ENCODE peak calls at places on chromosomes 1 and 21, in six cellular contexts. X is mesenchymal stem cell, B is H9, R is neuronal stem cell, E is trophoblast cell, J is H1. C is an unnamed sample.

GRCh38 chr1:217048104-217048707 is 325.0 kb upstream of the ESRRG start:
- DNase-seq in X (no peak), B (peak), R (no peak), E (peak), J (peak), C (no peak)

GRCh38 chr1:51690285-51690961 is 73.5 kb downstream of the OSBPL9 start:
- DNase-seq in X (peak), B (no peak), R (no peak), E (peak), J (no peak), C (peak)

GRCh38 chr1:38929476-38929875 is 12.2 kb downstream of the RHBDL2 start:
- DNase-seq in X (no peak), B (peak), R (peak), E (no peak), J (peak), C (no peak)

GRCh38 chr1:27752372-27752771 is 20.6 kb upstream of the STX12 start:
- DNase-seq in X (peak), B (no peak), R (no peak), E (no peak), J (no peak), C (peak)

GRCh38 chr1:39895731-39896480 is 5.8 kb downstream of the MYCL start:
- DNase-seq in X (no peak), B (no peak), R (no peak), E (no peak), J (no peak), C (no peak)

GRCh38 chr1:156490401-156491032 is 10.1 kb downstream of the MEF2D start:
- DNase-seq in X (peak), B (peak), R (no peak), E (no peak), J (peak), C (no peak)

GRCh38 chr1:47763456-47764171 is 233.6 kb downstream of the TRABD2B start:
- DNase-seq in X (no peak), B (no peak), R (no peak), E (no peak), J (no peak), C (peak)

GRCh38 chr1:170893655-170894297 is 41.6 kb upstream of the MROH9 start:
- DNase-seq in X (no peak), B (no peak), R (no peak), E (no peak), J (no peak), C (no peak)

GRCh38 chr21:34093083-34093482 is 19.7 kb downstream of the MRPS6 start:
- DNase-seq in X (no peak), B (no peak), R (no peak), E (no peak), J (no peak), C (no peak)

GRCh38 chr1:193308438-193308837 is 122.0 kb upstream of the B3GALT2 start:
- DNase-seq in X (peak), B (no peak), R (no peak), E (no peak), J (no peak), C (peak)

GRCh38 chr1:38131024-38131585 is 84.5 kb upstream of the POU3F1 start:
- DNase-seq in X (no peak), B (no peak), R (no peak), E (no peak), J (no peak), C (peak)

GRCh38 chr1:1156140-1157032 is 17.3 kb upstream of the TTLL10 start:
- DNase-seq in X (no peak), B (no peak), R (no peak), E (no peak), J (no peak), C (no peak)

GRCh38 chr21:28445081-28445830 is 547.4 kb downstream of the LTN1 start:
- DNase-seq in X (peak), B (no peak), R (no peak), E (no peak), J (no peak), C (peak)

GRCh38 chr1:10429868-10430215 is 391 bp upstream of the CENPS start:
- DNase-seq in X (no peak), B (no peak), R (no peak), E (no peak), J (no peak), C (peak)

GRCh38 chr1:3942416-3943122 is 42.5 kb upstream of the C1orf174 start:
- DNase-seq in X (no peak), B (no peak), R (no peak), E (no peak), J (no peak), C (no peak)

GRCh38 chr1:50438945-50439344 is 15.7 kb upstream of the DMRTA2 start:
- DNase-seq in X (no peak), B (no peak), R (no peak), E (no peak), J (no peak), C (peak)

GRCh38 chr1:10507111-10507879 is 32.5 kb downstream of the PEX14 start:
- DNase-seq in X (peak), B (peak), R (no peak), E (peak), J (no peak), C (peak)

GRCh38 chr1:30313584-30313983 is 409.8 kb downstream of the MATN1 start:
- DNase-seq in X (no peak), B (no peak), R (no peak), E (no peak), J (peak), C (no peak)

GRCh38 chr1:40023379-40023944 is 17.1 kb upstream of the CAP1 start:
- DNase-seq in X (no peak), B (no peak), R (no peak), E (no peak), J (no peak), C (no peak)

GRCh38 chr1:240888039-240888786 is 276.3 kb upstream of the GREM2 start:
- DNase-seq in X (no peak), B (peak), R (peak), E (peak), J (peak), C (no peak)

GRCh38 chr1:118154220-118154619 is 30.8 kb downstream of the SPAG17 start:
- DNase-seq in X (peak), B (no peak), R (no peak), E (peak), J (no peak), C (peak)

GRCh38 chr1:225454733-225455132 is 26.9 kb upstream of the LBR start:
- DNase-seq in X (peak), B (no peak), R (no peak), E (peak), J (no peak), C (peak)

GRCh38 chr1:232428781-232429530 is 201.0 kb downstream of the SIPA1L2 start:
- DNase-seq in X (peak), B (no peak), R (no peak), E (peak), J (no peak), C (peak)

GRCh38 chr1:109383087-109383779 is 14.5 kb downstream of the SORT1 start:
- DNase-seq in X (no peak), B (peak), R (no peak), E (peak), J (no peak), C (no peak)

GRCh38 chr1:26225033-26225831 is 8.8 kb upstream of the CEP85 start:
- DNase-seq in X (peak), B (peak), R (peak), E (peak), J (peak), C (no peak)

DNA sequence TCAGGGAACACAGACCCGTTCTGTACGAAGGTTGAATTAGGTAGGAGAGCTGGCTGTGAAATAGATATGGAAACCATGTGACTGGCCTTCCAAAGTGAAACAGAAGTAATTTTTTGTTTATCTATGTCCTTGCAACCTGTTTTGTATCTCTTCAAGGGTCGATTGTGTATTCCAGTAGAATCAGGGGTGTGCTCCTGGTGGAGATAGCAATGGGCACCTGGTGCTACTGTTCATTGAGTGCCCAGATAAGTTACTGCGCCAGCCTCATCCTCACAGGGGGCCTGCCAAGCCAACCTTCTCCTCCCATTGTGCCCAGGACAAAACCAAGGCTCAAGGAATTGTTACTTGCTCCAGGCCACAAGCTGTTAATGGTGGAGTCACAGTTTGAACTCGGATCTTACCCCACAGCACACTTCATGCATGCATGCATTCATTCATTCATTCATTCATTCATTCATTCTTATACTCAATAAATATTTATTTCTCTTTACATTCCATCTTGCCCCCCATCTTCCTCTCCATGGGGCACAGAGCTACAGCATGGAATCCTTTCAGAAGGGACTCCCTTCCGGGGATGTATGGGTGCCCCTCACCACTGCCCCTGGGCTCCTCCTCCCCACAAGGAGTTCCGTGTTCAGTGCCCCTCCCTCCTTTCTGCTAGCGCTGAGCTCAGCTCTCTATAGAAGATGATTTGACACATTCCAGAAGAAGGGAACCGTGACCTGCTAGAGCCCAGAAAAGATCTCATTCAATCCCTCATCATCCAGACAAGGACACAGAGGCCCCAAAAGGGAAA is 24.0 kb downstream of the ADORA1 start:
- DNase-seq in X (no peak), B (no peak), R (no peak), E (no peak), J (no peak), C (no peak)
- H3K4ac ChIP-seq in X (peak), B (no peak), R (no peak), E (no peak), J (no peak), C (no peak)

GRCh38 chr1:178275553-178275952 is 181.6 kb downstream of the RASAL2 start:
- DNase-seq in X (peak), B (no peak), R (no peak), E (no peak), J (no peak), C (peak)
- H2AFZ ChIP-seq in X (no peak), B (no peak), R (no peak), E (no peak), J (no peak), C (no peak)

GRCh38 chr1:56436338-56436695 is 143.0 kb downstream of the PLPP3 start:
- DNase-seq in X (no peak), B (no peak), R (peak), E (no peak), J (no peak), C (no peak)

GRCh38 chr1:56436912-56437403 is 142.4 kb downstream of the PLPP3 start:
- DNase-seq in X (no peak), B (peak), R (peak), E (no peak), J (peak), C (no peak)

GRCh38 chr1:56434025-56434424 is 145.3 kb downstream of the PLPP3 start:
- DNase-seq in X (no peak), B (no peak), R (no peak), E (no peak), J (no peak), C (peak)

GRCh38 chr1:56434659-56435202 is 144.6 kb downstream of the PLPP3 start:
- DNase-seq in X (no peak), B (no peak), R (no peak), E (no peak), J (no peak), C (no peak)

DNA sequence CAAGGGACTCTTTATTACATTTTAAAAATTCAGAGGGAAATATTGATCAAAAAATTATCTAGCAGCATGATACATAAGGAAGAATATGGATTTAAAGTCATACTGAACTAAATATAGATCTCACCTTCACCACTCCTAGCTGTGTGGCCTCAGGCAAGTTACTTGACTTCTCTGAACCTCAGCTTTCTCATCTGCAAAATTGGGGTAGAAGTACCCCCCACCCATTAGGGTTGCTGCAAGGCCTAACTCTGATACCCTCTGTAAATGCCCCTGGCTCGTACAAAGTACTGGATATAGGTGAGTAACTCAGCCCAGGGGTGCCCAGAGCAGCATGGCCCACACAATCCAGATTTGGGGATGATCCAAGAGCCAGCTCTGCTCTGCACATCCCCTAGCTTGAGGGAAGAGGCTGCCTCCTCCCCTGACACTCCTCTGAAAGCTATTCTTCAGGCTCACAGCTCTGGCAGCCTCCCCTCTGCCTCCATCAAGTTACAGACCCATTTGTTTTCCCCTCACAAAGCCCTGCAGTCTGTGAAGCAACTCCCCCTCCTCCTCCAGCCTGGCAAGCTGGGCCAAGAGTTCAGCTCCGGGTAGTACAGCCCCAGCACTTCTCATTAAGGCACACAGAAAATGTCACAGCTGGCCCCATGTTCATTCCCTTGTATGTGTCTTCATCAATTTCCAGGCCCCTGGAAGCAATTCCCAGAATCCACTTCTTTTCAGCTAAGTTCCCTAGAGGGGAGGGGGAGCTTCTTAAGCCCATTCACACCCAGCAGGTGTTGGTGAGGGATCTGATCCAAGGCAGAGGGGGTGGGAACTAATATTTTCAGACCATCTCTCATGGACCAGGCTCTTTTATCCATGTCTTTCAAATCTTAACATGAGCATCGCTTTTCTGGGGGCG is 143.7 kb downstream of the PLPP3 start:
- DNase-seq in X (no peak), B (peak), R (peak), E (no peak), J (no peak), C (no peak)
- H3K4ac ChIP-seq in X (no peak), B (no peak), R (no peak), E (no peak), J (no peak), C (no peak)

GRCh38 chr1:201958348-201958747 is 3.0 kb downstream of the TIMM17A start:
- DNase-seq in X (no peak), B (no peak), R (no peak), E (no peak), J (no peak), C (no peak)

GRCh38 chr1:201955750-201956143 is 444 bp downstream of the TIMM17A start:
- DNase-seq in X (no peak), B (no peak), R (no peak), E (no peak), J (no peak), C (no peak)

GRCh38 chr1:201954263-201955008 is 867 bp upstream of the TIMM17A start:
- DNase-seq in X (peak), B (no peak), R (no peak), E (peak), J (no peak), C (no peak)

GRCh38 chr1:201949491-201949890 is 3.1 kb upstream of the LMOD1 start:
- DNase-seq in X (no peak), B (no peak), R (no peak), E (no peak), J (no peak), C (no peak)

GRCh38 chr1:201955009-201955749 is at the start of gene TIMM17A:
- DNase-seq in X (peak), B (peak), R (peak), E (peak), J (peak), C (peak)
- H2AFZ ChIP-seq in X (peak), B (no peak), R (peak), E (peak), J (peak), C (peak)

DNA sequence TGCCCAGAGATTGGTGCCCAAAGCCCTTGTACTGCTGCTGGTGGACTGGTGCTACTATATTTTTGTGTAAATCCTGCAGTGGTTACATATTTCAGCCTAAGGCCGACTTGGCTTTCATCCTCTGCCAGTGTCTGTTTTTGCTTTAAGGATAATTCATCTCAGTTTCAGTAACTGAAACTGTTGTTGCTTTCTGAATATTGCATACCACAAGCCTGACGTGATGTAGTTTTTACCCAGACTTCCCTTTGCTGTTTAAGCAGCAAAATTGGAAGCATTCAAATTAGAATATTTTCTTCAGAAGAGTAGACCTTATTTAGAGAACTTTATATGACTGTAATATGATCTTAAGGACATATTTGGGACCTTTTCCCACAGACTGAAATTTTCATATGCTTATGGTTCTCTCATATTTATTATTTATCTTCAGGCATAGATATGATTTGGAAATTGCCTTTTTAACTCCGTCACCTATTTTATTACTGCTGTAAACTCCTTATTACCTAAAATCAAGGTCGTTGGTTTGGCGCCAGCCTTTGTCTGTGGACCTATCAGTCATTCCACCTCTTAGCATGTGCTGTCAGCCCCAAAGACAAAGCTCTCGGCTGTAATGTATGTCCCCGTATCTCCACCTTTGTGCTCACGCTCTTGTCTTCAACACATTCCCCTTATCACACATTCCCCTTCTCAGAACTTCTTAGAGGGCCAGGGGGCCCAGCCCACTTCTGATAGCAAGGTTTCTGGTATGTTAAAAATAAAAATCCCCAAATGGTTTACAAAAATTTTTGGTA is 342.0 kb downstream of the RYR2 start:
- DNase-seq in X (no peak), B (no peak), R (no peak), E (no peak), J (no peak), C (peak)
- H3K4ac ChIP-seq in X (no peak), B (no peak), R (no peak), E (no peak), J (no peak), C (no peak)